ENCODE peak calls at places on chromosomes 13 and 19, in five cellular contexts. X is NCI-H1694 treated with DMSO at 0.1 percent for 48 hours, L is breast epithelium, W is SW 1271, F is stomach. S is an unnamed sample.

GRCh38 chr13:107373551-107373950 is 805.6 kb upstream of the ARGLU1 start:
- DNase-seq in X (peak), W (peak), L (no peak), F (no peak), S (peak)

GRCh38 chr19:57058871-57059270 is 60.9 kb upstream of the USP29 start:
- DNase-seq in W (no peak), F (no peak), L (no peak), X (no peak), S (no peak)

GRCh38 chr13:25819856-25820530 is 231.8 kb downstream of the SHISA2 start:
- DNase-seq in W (no peak), L (no peak), F (no peak), X (no peak), S (no peak)

GRCh38 chr13:26257049-26257448 is 3.1 kb downstream of the CDK8 start:
- DNase-seq in X (no peak), W (no peak), F (no peak), L (no peak), S (no peak)

GRCh38 chr13:48977973-48978372 is 2.3 kb downstream of the FNDC3A start:
- DNase-seq in W (no peak), L (no peak), X (no peak), F (no peak), S (peak)

GRCh38 chr13:111399776-111400505 is 79.5 kb downstream of the TEX29 start:
- DNase-seq in X (no peak), W (no peak), L (no peak), F (peak), S (no peak)

GRCh38 chr13:113932060-113932459 is 41.8 kb downstream of the C13orf46 start:
- DNase-seq in W (no peak), X (no peak), L (no peak), F (peak), S (no peak)

GRCh38 chr19:42515241-42515832 is 12.9 kb downstream of the CEACAM1 start:
- DNase-seq in W (no peak), X (no peak), L (no peak), F (no peak), S (no peak)

GRCh38 chr13:70622785-70623184 is 514.5 kb upstream of the KLHL1 start:
- DNase-seq in X (no peak), L (no peak), F (no peak), W (no peak), S (no peak)

GRCh38 chr19:49638360-49638759 is 1.6 kb downstream of the RRAS start:
- DNase-seq in W (peak), F (no peak), X (no peak), L (no peak), S (peak)

GRCh38 chr19:21127898-21128297 is 13.9 kb upstream of the ZNF431 start:
- DNase-seq in X (no peak), W (no peak), F (no peak), L (no peak), S (no peak)

GRCh38 chr19:16702123-16702522 is 17.5 kb upstream of the NWD1 start:
- DNase-seq in W (no peak), L (peak), F (no peak), X (no peak), S (peak)

GRCh38 chr19:3062165-3063105 is at the start of gene TLE5:
- DNase-seq in F (peak), X (no peak), W (peak), L (no peak), S (no peak)

GRCh38 chr19:5572556-5573286 is 5.0 kb upstream of the TINCR start:
- DNase-seq in X (no peak), W (no peak), L (no peak), F (no peak), S (no peak)

GRCh38 chr19:14536926-14537692 is 7.7 kb downstream of the TECR start:
- DNase-seq in W (peak), L (peak), F (peak), X (no peak), S (peak)

S was measured in fibroblast of the aortic adventitia.